ENCODE peak calls at places on chromosomes 13 and 19, in six cellular contexts. Q, X, P, F, T and K are unnamed samples.

GRCh38 chr13:80342541-80343371 is 1.8 kb upstream of the SPRY2 start:
- DNase-seq in F (peak; percentile 99), T (peak; percentile 45), P (no peak), X (peak; percentile 84), Q (peak; percentile 61), K (peak; percentile 60)

GRCh38 chr19:29247051-29247450 is 34.1 kb upstream of the UQCRFS1 start:
- DNase-seq in T (no peak), Q (no peak), F (no peak), X (no peak), P (no peak), K (no peak)

GRCh38 chr13:110129076-110129475 is 177.9 kb downstream of the COL4A1 start:
- DNase-seq in Q (no peak), P (no peak), T (no peak), F (no peak), X (no peak), K (no peak)

GRCh38 chr19:6772028-6772865 is at the start of gene VAV1:
- DNase-seq in P (no peak), X (peak; percentile 9), F (peak; percentile 95), Q (peak; percentile 89), T (peak; percentile 73), K (peak; percentile 92)

GRCh38 chr13:33262069-33262487 is 23.5 kb downstream of the STARD13 start:
- DNase-seq in X (peak; percentile 65), P (peak; percentile 91), Q (no peak), T (no peak), F (no peak), K (no peak)

GRCh38 chr19:51691122-51692064 is 1.7 kb upstream of the SPACA6 start:
- DNase-seq in F (no peak), Q (no peak), P (peak; percentile 50), X (no peak), T (no peak), K (no peak)

GRCh38 chr13:110826861-110827672 is 87.8 kb downstream of the ANKRD10 start:
- DNase-seq in Q (no peak), P (no peak), X (peak; percentile 34), T (no peak), F (no peak), K (no peak)

GRCh38 chr19:17001603-17002183 is 24.9 kb downstream of the CPAMD8 start:
- DNase-seq in F (no peak), X (no peak), T (peak; percentile 24), Q (no peak), P (no peak), K (peak; percentile 73)

GRCh38 chr13:44605275-44605674 is 29.1 kb upstream of the TSC22D1 start:
- DNase-seq in X (no peak), T (no peak), P (no peak), Q (no peak), F (no peak), K (no peak)

GRCh38 chr19:8423821-8424223 is 10.7 kb downstream of the MARCHF2 start:
- DNase-seq in P (peak; percentile 97), X (no peak), F (peak; percentile 90), T (no peak), Q (no peak), K (no peak)

GRCh38 chr13:98853791-98854191 is 101.3 kb upstream of the SLC15A1 start:
- DNase-seq in T (no peak), F (no peak), X (no peak), P (peak; percentile 14), Q (peak; percentile 64), K (no peak)

GRCh38 chr13:23630349-23631093 is 60.3 kb downstream of the TNFRSF19 start:
- DNase-seq in F (no peak), Q (no peak), X (no peak), T (no peak), P (no peak), K (no peak)

GRCh38 chr19:2330632-2331284 is 2.3 kb downstream of the SPPL2B start:
- DNase-seq in T (no peak), P (peak; percentile 27), F (no peak), X (no peak), Q (no peak), K (no peak)

GRCh38 chr13:29849071-29849541 is 1.3 kb downstream of the UBL3 start:
- DNase-seq in Q (peak; percentile 33), F (no peak), P (peak; percentile 41), X (peak; percentile 44), T (no peak), K (peak; percentile 12)

GRCh38 chr19:3176715-3177501 is 1.7 kb upstream of the S1PR4 start:
- DNase-seq in T (peak; percentile 42), P (peak; percentile 69), X (no peak), F (peak; percentile 91), Q (peak; percentile 78), K (no peak)

GRCh38 chr13:45918597-45918996 is 67.0 kb upstream of the SIAH3 start:
- DNase-seq in P (no peak), X (no peak), Q (no peak), F (no peak), T (no peak), K (no peak)

GRCh38 chr19:2034729-2035589 is 16.1 kb downstream of the MKNK2 start:
- DNase-seq in X (no peak), T (no peak), Q (peak; percentile 71), P (no peak), F (peak; percentile 92), K (peak; percentile 68)

GRCh38 chr19:35357867-35358573 is at the start of gene FFAR3:
- DNase-seq in F (no peak), T (no peak), P (no peak), Q (no peak), X (no peak), K (peak; percentile 5)

GRCh38 chr19:1522061-1522460 is 1.8 kb upstream of the PLK5 start:
- DNase-seq in Q (no peak), T (no peak), P (no peak), X (no peak), F (no peak), K (no peak)

GRCh38 chr13:42333613-42334328 is 61.8 kb downstream of the AKAP11 start:
- DNase-seq in T (no peak), Q (no peak), X (no peak), F (no peak), P (peak; percentile 24), K (no peak)

GRCh38 chr19:38683393-38684077 is 36.1 kb downstream of the ACTN4 start:
- DNase-seq in T (peak; percentile 47), P (peak; percentile 100), F (peak; percentile 94), Q (peak; percentile 33), X (no peak), K (peak; percentile 10)

GRCh38 chr19:34336781-34337271 is 28.2 kb upstream of the GPI start:
- DNase-seq in P (peak; percentile 57), X (no peak), T (no peak), F (no peak), Q (peak; percentile 67), K (peak; percentile 48)

GRCh38 chr19:23772668-23773063 is 14.0 kb upstream of the ZNF681 start:
- DNase-seq in T (no peak), X (no peak), Q (no peak), P (no peak), F (no peak), K (no peak)

GRCh38 chr13:36945078-36945477 is 25.0 kb upstream of the SMAD9 start:
- DNase-seq in X (no peak), T (no peak), P (no peak), Q (no peak), F (no peak), K (no peak)

GRCh38 chr19:12527034-12527836 is 24.0 kb downstream of the ZNF564 start:
- DNase-seq in X (no peak), F (no peak), Q (no peak), T (no peak), P (peak; percentile 46), K (no peak)

GRCh38 chr13:46551410-46552301 is 1.3 kb upstream of the LRCH1 start:
- DNase-seq in F (peak; percentile 92), X (peak; percentile 3), T (no peak), Q (peak; percentile 55), P (peak; percentile 76), K (peak; percentile 51)

GRCh38 chr19:17405250-17406038 is at the start of gene BST2:
- DNase-seq in P (peak; percentile 93), T (no peak), F (peak; percentile 87), X (peak; percentile 14), Q (peak; percentile 72), K (peak; percentile 80)

GRCh38 chr19:41927810-41928192 is 448 bp downstream of the ERFL start:
- DNase-seq in T (peak; percentile 33), X (no peak), Q (peak; percentile 30), F (no peak), P (no peak), K (peak; percentile 70)

GRCh38 chr13:59706101-59706976 is 457.4 kb downstream of the DIAPH3 start:
- DNase-seq in X (no peak), T (no peak), P (no peak), F (no peak), Q (no peak), K (no peak)

GRCh38 chr19:374886-375235 is 30.3 kb upstream of the MIER2 start:
- DNase-seq in X (no peak), Q (no peak), F (no peak), T (no peak), P (no peak), K (no peak)

GRCh38 chr19:50728084-50728737 is 5.0 kb downstream of the CLEC11A start:
- DNase-seq in X (peak; percentile 71), F (peak; percentile 88), Q (peak; percentile 79), T (no peak), P (peak; percentile 59), K (no peak)

GRCh38 chr13:64371045-64371444 is 2859.1 kb downstream of the PCDH9 start:
- DNase-seq in T (no peak), Q (no peak), X (no peak), P (peak; percentile 19), F (no peak), K (no peak)

GRCh38 chr13:91249370-91249769 is 98.1 kb upstream of the MIR17HG start:
- DNase-seq in X (no peak), T (no peak), Q (no peak), F (no peak), P (no peak), K (no peak)

GRCh38 chr19:8571006-8571411 is 6.2 kb downstream of the MYO1F start:
- DNase-seq in T (no peak), P (no peak), F (peak; percentile 89), Q (peak; percentile 77), X (no peak), K (peak; percentile 77)

GRCh38 chr13:87131611-87132010 is 539.6 kb upstream of the SLITRK5 start:
- DNase-seq in P (no peak), Q (no peak), F (no peak), T (no peak), X (no peak), K (no peak)

GRCh38 chr19:18062043-18062442 is 24.7 kb downstream of the IL12RB1 start:
- DNase-seq in F (no peak), X (no peak), P (no peak), Q (no peak), T (no peak), K (no peak)